ENCODE peak calls at places on chromosomes 13 and 19, in eight cellular contexts. K, U, X, F, Y, E, O and A are unnamed samples.
A peak's percentile ranks its signal among the peaks of the same experiment; 100 is the strongest.

GRCh38 chr13:113633485-113633873 is 24.5 kb downstream of the ATP4B start:
- DNase-seq in F (no peak), K (no peak), Y (peak; percentile 20), U (no peak), X (no peak), O (no peak), E (no peak), A (no peak)

GRCh38 chr19:16327501-16327900 is 2.9 kb downstream of the KLF2 start:
- DNase-seq in E (no peak), K (no peak), U (no peak), F (no peak), O (no peak), Y (no peak), X (no peak), A (no peak)

GRCh38 chr19:39479916-39480315 is 722 bp upstream of the TIMM50 start:
- DNase-seq in F (no peak), U (no peak), K (no peak), E (no peak), O (no peak), Y (no peak), X (no peak), A (no peak)

GRCh38 chr19:7849631-7850428 is 19.8 kb downstream of the EVI5L start:
- DNase-seq in U (no peak), K (no peak), Y (no peak), F (no peak), O (no peak), X (no peak), E (no peak), A (no peak)

GRCh38 chr13:79392882-79393563 is 13.0 kb downstream of the RBM26 start:
- DNase-seq in O (no peak), K (no peak), U (peak; percentile 50), Y (no peak), F (no peak), E (no peak), X (no peak), A (no peak)

GRCh38 chr13:89627991-89628390 is 1719.5 kb upstream of the MIR17HG start:
- DNase-seq in Y (no peak), E (no peak), F (no peak), X (no peak), K (no peak), O (no peak), U (no peak), A (peak; percentile 54)

GRCh38 chr19:50933640-50934039 is 19.2 kb downstream of the KLK5 start:
- DNase-seq in F (no peak), K (no peak), Y (no peak), E (no peak), X (no peak), U (peak; percentile 35), O (no peak), A (no peak)

GRCh38 chr19:6278051-6278450 is 1.7 kb downstream of the MLLT1 start:
- DNase-seq in Y (no peak), F (no peak), E (no peak), U (no peak), K (no peak), X (no peak), O (no peak), A (no peak)

GRCh38 chr19:44356383-44357111 is at the start of gene ZNF112:
- DNase-seq in U (peak; percentile 96), F (peak; percentile 90), Y (peak; percentile 91), O (no peak), K (peak; percentile 91), X (peak; percentile 81), E (peak; percentile 94), A (peak; percentile 78)

GRCh38 chr13:100694722-100695644 is 20.4 kb upstream of the TMTC4 start:
- DNase-seq in O (no peak), F (no peak), K (peak; percentile 79), X (peak; percentile 78), U (peak; percentile 97), Y (no peak), E (peak; percentile 28), A (peak; percentile 58)

GRCh38 chr19:31943305-31943704 is 402.1 kb upstream of the ZNF507 start:
- DNase-seq in Y (no peak), U (no peak), E (no peak), X (no peak), K (peak; percentile 66), F (no peak), O (no peak), A (no peak)

GRCh38 chr19:4967738-4968461 is 1.0 kb upstream of the KDM4B start:
- DNase-seq in K (peak; percentile 74), O (no peak), Y (no peak), X (no peak), E (no peak), U (peak; percentile 64), F (no peak), A (no peak)

GRCh38 chr19:40231544-40232424 is 5.3 kb upstream of the CCNP start:
- DNase-seq in O (no peak), K (no peak), E (no peak), Y (no peak), F (no peak), U (peak; percentile 33), X (no peak), A (no peak)

GRCh38 chr13:114185182-114185971 is 6.3 kb downstream of the CFAP97D2 start:
- DNase-seq in K (no peak), U (no peak), F (no peak), E (no peak), X (no peak), O (no peak), Y (no peak), A (no peak)

DNA sequence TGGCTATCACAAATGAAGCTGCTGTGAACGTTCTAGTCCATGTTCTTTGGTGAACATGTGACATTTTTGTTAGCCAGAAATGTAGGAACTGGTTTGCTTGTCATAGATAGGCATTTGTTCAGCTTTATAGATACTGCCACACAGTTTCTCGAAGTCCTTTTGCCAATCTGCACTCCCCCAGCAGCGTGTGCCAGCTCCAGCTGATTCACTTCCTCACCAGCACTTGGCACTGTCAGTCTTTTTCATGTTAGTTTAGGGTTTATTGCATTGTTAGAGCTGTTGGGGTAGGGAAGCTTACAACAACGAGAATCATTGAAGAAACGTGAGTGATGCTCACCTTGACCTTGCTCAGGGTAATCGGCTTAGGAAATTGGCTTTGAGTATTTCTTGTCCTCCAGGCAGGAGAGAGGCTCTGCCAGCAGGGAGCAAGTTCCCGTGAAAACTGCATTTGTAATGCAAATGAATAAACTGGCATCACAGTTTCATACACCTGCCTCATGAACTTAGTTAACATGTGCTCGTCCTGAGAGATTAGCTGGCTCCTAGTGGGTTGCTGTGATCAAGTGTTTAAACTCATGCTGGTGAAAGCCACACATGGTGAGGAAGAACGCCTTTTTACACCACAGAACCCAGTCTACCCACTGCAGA is 83.9 kb downstream of the ING1 start:
- DNase-seq in O (no peak), E (no peak), Y (no peak), U (peak; percentile 30), F (no peak), K (no peak), X (no peak), A (no peak)
- H3K4me3 ChIP-seq in O (no peak overlapping the region), E (no peak overlapping the region), Y (no peak overlapping the region), U (no peak overlapping the region), F (no peak overlapping the region), K (no peak overlapping the region), X (no peak overlapping the region), A (no peak overlapping the region)

GRCh38 chr13:48504606-48505369 is 28.1 kb downstream of the RCBTB2 start:
- DNase-seq in E (no peak), F (no peak), X (no peak), U (no peak), O (no peak), K (no peak), Y (no peak), A (no peak)
- TF ChIP-seq CTCF in E (no peak), F (no peak), X (peak; percentile 30), U (no peak), O (no peak), K (no peak), Y (no peak), A (no peak)

GRCh38 chr13:24624363-24624762 is 55.8 kb upstream of the ATP12A start:
- DNase-seq in F (no peak), Y (no peak), O (no peak), U (no peak), E (no peak), X (no peak), K (no peak), A (no peak)
- H3K4me3 ChIP-seq in F (no peak overlapping the region), Y (no peak overlapping the region), O (no peak overlapping the region), U (no peak overlapping the region), E (no peak overlapping the region), X (no peak overlapping the region), K (no peak overlapping the region), A (no peak overlapping the region)

GRCh38 chr19:15249560-15249874 is 17.3 kb upstream of the EPHX3 start:
- DNase-seq in F (no peak), Y (no peak), X (no peak), U (no peak), K (no peak), O (no peak), E (no peak), A (no peak)
- TF ChIP-seq CTCF in F (no peak), Y (no peak), X (no peak), U (no peak), K (no peak), O (no peak), E (no peak), A (no peak)

GRCh38 chr19:11195169-11195568 is 2.2 kb downstream of the KANK2 start:
- DNase-seq in K (no peak), U (no peak), F (no peak), O (no peak), X (no peak), E (no peak), Y (peak; percentile 66), A (no peak)
- H3K4me3 ChIP-seq in K (no peak overlapping the region), U (no peak overlapping the region), F (peak overlapping the region; percentile 67), O (peak overlapping the region; percentile 7), X (no peak overlapping the region), E (peak overlapping the region; percentile 23), Y (peak overlapping the region; percentile 76), A (no peak overlapping the region)

GRCh38 chr19:1650627-1651009 is 1.8 kb downstream of the TCF3 start:
- DNase-seq in X (no peak), E (no peak), K (no peak), Y (no peak), U (peak; percentile 28), F (no peak), O (no peak), A (no peak)
- TF ChIP-seq CTCF in X (no peak), E (no peak), K (no peak), Y (no peak), U (no peak), F (no peak), O (no peak), A (no peak)

DNA sequence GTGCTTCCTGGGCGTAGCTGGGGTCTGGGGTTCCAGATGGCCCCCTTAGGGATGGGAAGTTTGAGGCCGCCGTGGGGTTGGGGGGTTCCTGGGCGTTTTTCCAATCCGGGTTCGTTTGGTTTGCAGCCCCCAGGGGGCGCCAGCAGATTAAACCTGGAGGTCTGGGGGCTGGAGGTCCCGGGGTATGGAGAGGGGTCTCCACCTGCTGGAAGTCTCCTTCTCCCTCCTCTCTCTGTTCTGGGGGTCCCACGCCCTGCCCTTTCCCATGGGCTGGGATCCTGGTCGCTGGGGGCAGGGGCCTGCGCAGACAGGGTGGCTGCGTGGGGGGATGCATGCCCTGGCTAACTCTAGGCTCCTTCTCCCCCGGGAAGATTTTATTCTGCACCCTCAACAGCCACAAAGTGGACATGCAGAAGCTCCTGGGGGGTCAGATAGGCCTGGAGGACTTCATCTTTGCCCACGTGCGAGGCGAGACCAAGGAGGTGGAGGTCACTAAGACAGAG is 897 bp downstream of the GIPC3 start:
- DNase-seq in X (peak; percentile 89), F (no peak), K (peak; percentile 55), E (no peak), Y (no peak), O (no peak), U (no peak), A (no peak)
- H3K4me3 ChIP-seq in X (peak overlapping the region; percentile 63), F (peak overlapping the region; percentile 62), K (peak overlapping the region; percentile 53), E (no peak overlapping the region), Y (peak overlapping the region; percentile 58), O (no peak overlapping the region), U (peak overlapping the region; percentile 14), A (no peak overlapping the region)